ENCODE peak calls at places on chromosomes 13 and 19, in eight cellular contexts. A is adrenal gland; V is breast epithelium; N is neural progenitor cell; D is bronchial epithelial cell; F is CD4-positive, CD25-positive, alpha-beta regulatory T cell; S is heart right ventricle; M is BJ. Q is an unnamed sample.
A peak's percentile ranks its signal among the peaks of the same experiment; 100 is the strongest.

GRCh38 chr13:36998624-36999041 is 507 bp downstream of the ALG5 start:
- DNase-seq in A (no peak), V (no peak), N (peak; percentile 47), D (no peak), F (peak; percentile 33), S (peak; percentile 26), M (no peak), Q (peak; percentile 11)

GRCh38 chr19:52896431-52897148 is 845 bp downstream of the ZNF320 start:
- DNase-seq in A (peak; percentile 47), V (no peak), N (peak; percentile 41), D (peak; percentile 9), F (no peak), S (peak; percentile 23), M (no peak), Q (peak; percentile 36)

GRCh38 chr19:54035215-54036178 is 28.2 kb downstream of the VSTM1 start:
- DNase-seq in A (no peak), V (no peak), N (peak; percentile 75), D (peak; percentile 75), F (no peak), S (no peak), M (peak; percentile 78), Q (no peak)

GRCh38 chr19:13881692-13882418 is 4.9 kb downstream of the NANOS3 start:
- DNase-seq in A (no peak), V (peak; percentile 57), N (peak; percentile 29), D (no peak), F (peak; percentile 72), S (peak; percentile 44), M (no peak), Q (no peak)

GRCh38 chr13:72412481-72412880 is 314.9 kb downstream of the MZT1 start:
- DNase-seq in A (no peak), V (no peak), N (no peak), D (no peak), F (no peak), S (no peak), M (no peak), Q (no peak)

GRCh38 chr19:38946229-38947010 is 15.7 kb downstream of the MRPS12 start:
- DNase-seq in A (no peak), V (no peak), N (no peak), D (no peak), F (no peak), S (no peak), M (no peak), Q (no peak)

GRCh38 chr13:50124536-50125305 is 109.5 kb downstream of the KCNRG start:
- DNase-seq in A (peak; percentile 52), V (no peak), N (peak; percentile 85), D (peak; percentile 12), F (peak; percentile 97), S (peak; percentile 54), M (peak; percentile 69), Q (no peak)

GRCh38 chr19:10074153-10074552 is 12.0 kb upstream of the SHFL start:
- DNase-seq in A (no peak), V (no peak), N (peak; percentile 44), D (peak; percentile 13), F (peak; percentile 68), S (no peak), M (no peak), Q (peak; percentile 38)

GRCh38 chr19:41018736-41019290 is 27.7 kb downstream of the CYP2B6 start:
- DNase-seq in A (no peak), V (no peak), N (no peak), D (no peak), F (no peak), S (no peak), M (no peak), Q (no peak)

GRCh38 chr19:35928507-35928906 is 7.7 kb upstream of the LRFN3 start:
- DNase-seq in A (no peak), V (no peak), N (no peak), D (no peak), F (no peak), S (no peak), M (no peak), Q (no peak)

GRCh38 chr19:47405854-47406417 is 13.4 kb downstream of the MEIS3 start:
- DNase-seq in A (no peak), V (no peak), N (no peak), D (no peak), F (no peak), S (no peak), M (no peak), Q (no peak)

GRCh38 chr13:90122531-90122930 is 1225.0 kb upstream of the MIR17HG start:
- DNase-seq in A (no peak), V (no peak), N (no peak), D (no peak), F (no peak), S (no peak), M (no peak), Q (no peak)

GRCh38 chr19:40831502-40832430 is 18.5 kb downstream of the CYP2A6 start:
- DNase-seq in A (peak; percentile 81), V (no peak), N (no peak), D (peak; percentile 86), F (no peak), S (no peak), M (peak; percentile 99), Q (no peak)

GRCh38 chr19:11964496-11964857 is 363 bp upstream of the ZNF763 start:
- DNase-seq in A (peak; percentile 73), V (no peak), N (no peak), D (no peak), F (no peak), S (peak; percentile 46), M (no peak), Q (peak; percentile 72)

GRCh38 chr13:22926176-22927007 is 254.4 kb upstream of the SGCG start:
- DNase-seq in A (peak; percentile 77), V (peak; percentile 26), N (peak; percentile 27), D (peak; percentile 17), F (no peak), S (peak; percentile 85), M (peak; percentile 3), Q (no peak)

GRCh38 chr13:22929391-22930126 is 251.2 kb upstream of the SGCG start:
- DNase-seq in A (no peak), V (no peak), N (no peak), D (no peak), F (no peak), S (no peak), M (no peak), Q (no peak)

GRCh38 chr13:22931576-22931975 is 249.2 kb upstream of the SGCG start:
- DNase-seq in A (no peak), V (no peak), N (no peak), D (peak; percentile 60), F (no peak), S (no peak), M (no peak), Q (no peak)

DNA sequence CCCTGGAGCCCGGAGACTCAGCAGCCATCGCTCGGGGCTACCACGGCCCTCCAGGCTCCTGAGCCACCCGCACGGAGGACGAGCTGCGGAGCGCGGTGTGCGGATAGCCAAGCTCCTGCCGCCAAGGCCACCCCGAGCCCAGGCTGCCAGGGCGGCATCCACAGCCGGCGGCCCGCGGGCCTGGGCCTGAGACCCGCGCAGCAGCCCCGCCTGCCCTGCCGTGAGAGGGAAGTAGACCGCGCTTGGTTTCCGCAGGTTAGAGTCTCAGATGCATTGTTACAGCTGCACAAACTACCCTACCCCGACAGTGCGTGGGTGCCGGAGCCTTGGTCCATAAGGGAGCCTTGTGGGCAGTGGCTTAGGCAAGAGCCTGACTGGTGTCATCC is 253.8 kb upstream of the SGCG start:
- DNase-seq in A (no peak), V (no peak), N (no peak), D (no peak), F (no peak), S (no peak), M (no peak), Q (no peak)
- H3K4me3 ChIP-seq in A (no peak overlapping the region), V (peak overlapping the region; percentile 51), N (peak overlapping the region; percentile 28), D (peak overlapping the region; percentile 41), F (no peak overlapping the region), S (peak overlapping the region; percentile 48), M (peak overlapping the region; percentile 36), Q (no peak overlapping the region)

DNA sequence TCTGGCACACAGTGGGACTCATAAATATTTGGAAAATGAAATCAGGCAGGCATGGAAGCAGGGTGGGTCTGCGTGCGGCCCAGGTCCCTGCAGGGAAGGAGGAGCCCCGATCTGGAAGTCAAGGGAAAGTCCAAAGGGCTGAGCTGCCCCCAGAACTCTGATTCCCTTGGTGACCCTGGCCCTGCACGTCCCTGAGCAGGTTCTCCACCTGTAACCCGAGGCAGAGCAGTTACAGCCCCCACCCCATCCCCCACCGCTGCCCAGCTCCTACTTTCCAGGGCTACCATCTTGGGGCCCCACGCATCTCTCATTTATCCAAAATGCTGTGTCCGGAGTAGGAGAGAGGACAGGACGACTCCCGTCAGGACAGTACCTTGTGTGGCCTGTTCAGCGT is 2.1 kb downstream of the PLEKHF1 start:
- DNase-seq in A (no peak), V (no peak), N (no peak), D (no peak), F (no peak), S (no peak), M (no peak), Q (no peak)
- H3K4me3 ChIP-seq in A (no peak overlapping the region), V (peak overlapping the region; percentile 96), N (no peak overlapping the region), D (no peak overlapping the region), F (peak overlapping the region; percentile 89), S (peak overlapping the region; percentile 97), M (no peak overlapping the region), Q (no peak overlapping the region)

DNA sequence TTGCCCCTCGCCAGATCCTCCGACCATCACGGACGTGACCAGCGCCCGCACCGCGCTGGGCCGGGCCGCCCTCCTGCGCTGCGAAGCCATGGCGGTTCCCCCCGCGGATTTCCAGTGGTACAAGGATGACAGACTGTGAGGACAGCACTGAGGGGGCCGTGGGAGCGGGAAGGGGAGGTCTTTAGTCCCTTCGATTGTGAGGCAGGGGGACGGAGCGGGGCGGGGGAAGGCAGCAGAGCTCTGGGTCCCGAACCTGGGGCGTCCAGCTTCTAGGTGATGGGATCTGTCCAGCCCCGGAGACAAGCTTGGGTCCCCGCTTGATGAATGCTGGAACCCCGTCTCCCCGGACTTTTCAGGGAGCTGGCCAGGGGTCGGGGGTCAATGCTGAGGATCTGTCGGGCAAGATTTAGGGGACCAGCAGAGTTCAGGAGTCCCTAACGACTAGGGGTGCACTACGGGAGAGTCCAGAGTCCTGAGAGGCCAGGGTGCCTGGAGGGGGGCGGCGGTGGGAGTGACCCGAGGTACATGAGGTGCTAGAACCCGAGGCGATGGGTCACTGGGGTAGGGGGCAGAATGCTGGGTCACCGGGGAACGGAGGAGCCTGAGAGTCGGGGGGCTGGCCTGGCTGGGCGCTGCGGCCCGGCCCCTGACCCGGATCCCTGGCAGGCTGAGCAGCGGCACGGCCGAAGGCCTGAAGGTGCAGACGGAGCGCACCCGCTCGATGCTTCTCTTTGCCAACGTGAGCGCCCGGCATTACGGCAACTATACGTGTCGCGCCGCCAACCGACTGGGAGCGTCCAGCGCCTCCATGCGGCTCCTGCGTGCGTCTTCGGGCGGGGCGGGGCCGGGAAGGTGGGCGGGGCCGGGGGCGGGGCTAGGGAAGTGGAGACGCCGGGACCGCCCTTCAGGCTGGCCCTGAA is 14.6 kb downstream of the VSIG10L start:
- DNase-seq in A (peak; percentile 45), V (no peak), N (peak; percentile 84), D (no peak), F (peak; percentile 70), S (peak; percentile 40), M (no peak), Q (no peak)
- H3K4me3 ChIP-seq in A (no peak overlapping the region), V (no peak overlapping the region), N (peak overlapping the region; percentile 25), D (no peak overlapping the region), F (no peak overlapping the region), S (peak overlapping the region; percentile 16), M (no peak overlapping the region), Q (no peak overlapping the region)

DNA sequence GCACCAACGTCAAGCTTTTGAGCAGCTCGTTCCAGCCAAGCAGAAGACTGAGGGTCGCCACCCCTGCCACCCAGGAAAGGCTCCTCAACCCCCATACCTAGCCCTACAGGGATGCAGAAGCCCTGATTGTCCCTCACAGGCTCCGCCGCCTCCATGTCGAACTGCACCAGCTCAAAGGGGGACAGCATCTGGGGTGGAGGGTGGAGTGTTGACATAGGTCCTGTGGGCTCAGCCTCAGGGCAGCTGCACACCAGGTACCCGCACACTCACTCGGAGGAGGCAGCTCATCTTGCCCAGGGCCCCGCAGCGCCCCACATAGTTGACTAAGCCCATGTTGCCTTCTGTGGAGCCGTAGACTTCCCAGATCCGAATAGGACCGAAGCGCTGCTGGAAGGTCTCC is 11.6 kb downstream of the SLC27A5 start:
- DNase-seq in A (no peak), V (no peak), N (no peak), D (no peak), F (no peak), S (no peak), M (no peak), Q (no peak)
- H3K4me3 ChIP-seq in A (no peak overlapping the region), V (no peak overlapping the region), N (peak overlapping the region; percentile 68), D (peak overlapping the region; percentile 57), F (no peak overlapping the region), S (peak overlapping the region; percentile 66), M (peak overlapping the region; percentile 68), Q (no peak overlapping the region)